ENCODE peak calls at places on chromosomes 2 and 18, in seven cellular contexts. L is A549, M is IMR-90, F is stomach, E is heart left ventricle, J is gastrocnemius medialis, V is breast epithelium. K is an unnamed sample.

GRCh38 chr2:33412920-33413319 is 63.5 kb upstream of the RASGRP3 start:
- DNase-seq in L (peak; percentile 85), M (peak; percentile 76), F (no peak), E (no peak), J (no peak), V (no peak), K (no peak)

GRCh38 chr2:94871226-94872087 is at the start of gene TEKT4:
- DNase-seq in L (peak; percentile 37), M (no peak), F (no peak), E (peak; percentile 60), J (no peak), V (no peak), K (no peak)

GRCh38 chr2:216710531-216711282 is 15.4 kb upstream of the IGFBP5 start:
- DNase-seq in L (no peak), M (peak; percentile 69), F (no peak), E (peak; percentile 75), J (no peak), V (peak; percentile 71), K (peak; percentile 65)

GRCh38 chr2:173866858-173867620 is 98.1 kb downstream of the SP3 start:
- DNase-seq in L (no peak), M (no peak), F (no peak), E (no peak), J (no peak), V (no peak), K (peak; percentile 42)

GRCh38 chr2:121245120-121245820 is 39.7 kb downstream of the TFCP2L1 start:
- DNase-seq in L (no peak), M (no peak), F (no peak), E (no peak), J (no peak), V (no peak), K (peak; percentile 1)

GRCh38 chr2:163182764-163183354 is 344.3 kb upstream of the KCNH7 start:
- DNase-seq in L (peak; percentile 17), M (peak; percentile 32), F (no peak), E (no peak), J (no peak), V (no peak), K (no peak)

GRCh38 chr18:36388310-36388709 is 90.8 kb downstream of the FHOD3 start:
- DNase-seq in L (no peak), M (no peak), F (no peak), E (no peak), J (no peak), V (no peak), K (no peak)

GRCh38 chr2:68009526-68009925 is 53.3 kb downstream of the C1D start:
- DNase-seq in L (no peak), M (no peak), F (no peak), E (no peak), J (no peak), V (no peak), K (no peak)

GRCh38 chr2:13227543-13227942 is 510.8 kb downstream of the TRIB2 start:
- DNase-seq in L (no peak), M (no peak), F (no peak), E (no peak), J (no peak), V (no peak), K (no peak)

GRCh38 chr2:108615480-108616090 is 81.3 kb downstream of the LIMS1 start:
- DNase-seq in L (no peak), M (no peak), F (no peak), E (no peak), J (no peak), V (no peak), K (no peak)
- H3K4me1 ChIP-seq in L (peaks cover 45% of the 10 kb centered on the region), M (peaks cover 38% of the 10 kb centered on the region), F (peaks cover 65% of the 10 kb centered on the region), E (peaks cover 27% of the 10 kb centered on the region), J (peaks cover 14% of the 10 kb centered on the region), V (peaks cover 5% of the 10 kb centered on the region), K (peaks cover 28% of the 10 kb centered on the region)

GRCh38 chr2:113887393-113887792 is 2.5 kb upstream of the ACTR3 start:
- DNase-seq in L (no peak), M (no peak), F (no peak), E (no peak), J (no peak), V (no peak), K (no peak)

GRCh38 chr2:113890253-113891235 is 655 bp downstream of the ACTR3 start:
- DNase-seq in L (peak; percentile 69), M (peak; percentile 80), F (peak; percentile 59), E (peak; percentile 73), J (peak; percentile 55), V (peak; percentile 70), K (peak; percentile 55)

GRCh38 chr2:113889471-113890252 is at the start of gene ACTR3:
- DNase-seq in L (peak; percentile 98), M (peak; percentile 98), F (peak; percentile 98), E (peak; percentile 99), J (peak; percentile 96), V (peak; percentile 97), K (peak; percentile 98)

GRCh38 chr2:113888641-113889470 is 1.0 kb upstream of the ACTR3 start:
- DNase-seq in L (no peak), M (no peak), F (peak; percentile 38), E (no peak), J (no peak), V (no peak), K (peak; percentile 29)

DNA sequence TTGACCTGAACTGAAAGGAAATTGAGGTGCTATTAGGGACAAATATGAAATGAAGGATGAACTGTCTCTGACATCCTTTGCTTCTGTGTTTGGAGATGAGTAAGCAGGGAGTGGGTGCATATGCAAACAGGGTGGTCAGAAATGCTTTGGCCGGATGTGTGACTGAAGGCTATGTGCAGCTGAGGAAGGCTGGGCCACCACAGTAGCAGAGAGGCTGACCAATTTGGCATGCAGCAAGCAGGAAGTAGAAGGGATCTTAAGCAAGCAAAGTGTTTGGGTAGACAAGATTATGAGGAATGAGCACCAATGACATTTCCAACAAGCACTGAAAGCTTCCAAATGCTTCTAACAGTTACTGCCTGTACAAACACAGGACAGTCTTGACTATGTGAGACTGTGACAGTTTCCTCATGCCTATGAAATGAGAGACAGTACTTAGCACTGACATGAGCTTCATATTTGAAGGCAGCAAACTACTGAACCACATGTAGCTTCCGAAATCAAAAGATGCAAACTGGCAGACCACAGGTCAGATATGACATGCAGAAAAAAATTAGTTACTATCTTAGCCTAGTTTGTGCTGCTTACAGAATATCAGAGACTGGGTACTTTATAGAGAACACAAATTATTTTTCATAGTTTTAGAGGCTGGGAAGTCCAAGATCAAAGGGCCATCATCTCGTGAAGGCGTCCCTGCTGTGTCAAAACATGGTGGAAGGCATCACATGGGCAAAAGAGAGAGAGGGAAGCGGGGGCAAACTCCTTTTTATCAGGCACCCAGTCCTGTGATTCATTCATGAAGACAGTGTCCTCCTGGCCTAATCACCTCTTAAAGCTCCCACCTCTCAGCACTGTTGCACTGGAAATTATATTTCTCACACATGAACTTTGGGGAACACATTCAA is 3.2 kb upstream of the ACTR3 start:
- DNase-seq in L (peak; percentile 68), M (peak; percentile 94), F (peak; percentile 55), E (no peak), J (peak; percentile 17), V (peak; percentile 22), K (no peak)
- TF ChIP-seq POLR2A in L (no peak), M (no peak), F (no peak), E (no peak), J (no peak), V (no peak), K (no peak)

DNA sequence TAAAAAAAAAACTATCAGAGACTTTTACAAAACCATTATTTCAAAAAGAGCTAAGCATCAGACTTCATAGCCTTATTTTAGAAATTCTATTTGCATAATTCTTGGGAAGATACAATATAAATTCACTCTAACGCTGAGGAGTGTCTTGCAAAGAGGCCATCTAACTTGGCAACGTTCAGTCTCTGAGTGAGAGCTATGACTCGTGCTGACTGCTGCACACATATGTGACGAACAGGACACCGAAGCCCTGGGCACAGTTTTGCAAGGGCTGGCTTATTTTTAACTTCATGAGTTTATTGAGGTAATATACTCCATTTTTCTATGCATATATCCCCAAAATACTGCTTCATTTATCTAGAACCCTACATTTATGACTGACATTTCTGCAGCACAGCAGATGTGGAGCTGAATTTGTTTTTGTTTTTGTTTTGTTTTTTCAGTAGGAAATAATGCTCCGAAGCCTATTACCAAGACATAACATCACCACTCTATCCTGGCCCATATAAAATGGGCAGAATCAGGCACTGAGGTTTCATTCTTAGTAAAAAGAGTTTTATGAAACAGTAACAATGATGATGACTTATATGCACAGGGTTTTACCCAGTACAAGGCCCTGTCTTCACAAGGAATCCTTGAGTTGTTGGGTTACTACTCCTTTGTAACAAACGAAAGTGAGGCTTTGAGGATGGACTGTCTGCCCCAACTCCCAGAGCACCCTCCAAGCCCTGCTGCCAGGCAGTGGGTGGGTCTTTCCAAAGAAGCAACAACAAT is 68.3 kb downstream of the CRACDL start:
- DNase-seq in L (peak; percentile 11), M (peak; percentile 33), F (no peak), E (no peak), J (no peak), V (no peak), K (no peak)
- H3K27ac ChIP-seq in L (no peak overlapping the region), M (no peak overlapping the region), F (peak overlapping the region; percentile 89), E (no peak overlapping the region), J (no peak overlapping the region), V (peak overlapping the region; percentile 91), K (no peak overlapping the region)

GRCh38 chr2:46327627-46328026 is 30.4 kb downstream of the EPAS1 start:
- DNase-seq in L (no peak), M (no peak), F (no peak), E (no peak), J (no peak), V (no peak), K (no peak)
- H3K4me1 ChIP-seq in L (peaks cover 99% of the 10 kb centered on the region), M (peaks cover 47% of the 10 kb centered on the region), F (peaks cover 24% of the 10 kb centered on the region), E (peaks cover 95% of the 10 kb centered on the region), J (peaks cover 48% of the 10 kb centered on the region), V (peaks cover 50% of the 10 kb centered on the region), K (peaks cover 30% of the 10 kb centered on the region)

GRCh38 chr2:237025090-237025865 is 60.4 kb upstream of the COPS8 start:
- DNase-seq in L (peak; percentile 88), M (peak; percentile 90), F (peak; percentile 51), E (no peak), J (peak; percentile 45), V (no peak), K (no peak)
- TF ChIP-seq POLR2A in L (no peak), M (no peak), F (no peak), E (no peak), J (no peak), V (no peak), K (no peak)

K was measured in ovary.